ENCODE peak calls at places on chromosome 7, in four cellular contexts. V is epithelial cell of proximal tubule, U is cardiac fibroblast, P is A549. A is an unnamed sample.

GRCh38 chr7:66627151-66627681 is 1.5 kb upstream of the KCTD7 start:
- DNase-seq in V (no peak), U (peak; percentile 80), P (no peak), A (no peak)

GRCh38 chr7:51901489-51901840 is 584.9 kb upstream of the COBL start:
- DNase-seq in V (no peak), U (no peak), P (no peak), A (no peak)

GRCh38 chr7:118184392-118184899 is 482 bp downstream of the LSM8 start:
- DNase-seq in V (no peak), U (no peak), P (peak; percentile 9), A (no peak)

GRCh38 chr7:29639887-29640600 is 76.4 kb downstream of the PRR15 start:
- DNase-seq in V (no peak), U (no peak), P (no peak), A (no peak)

GRCh38 chr7:22219739-22220493 is 137.0 kb downstream of the RAPGEF5 start:
- DNase-seq in V (no peak), U (peak; percentile 44), P (no peak), A (no peak)

GRCh38 chr7:103447073-103447960 is 1.3 kb upstream of the SLC26A5 start:
- DNase-seq in V (no peak), U (peak; percentile 67), P (peak; percentile 59), A (no peak)

GRCh38 chr7:11332186-11332864 is 358.7 kb downstream of the PHF14 start:
- DNase-seq in V (no peak), U (no peak), P (no peak), A (no peak)

GRCh38 chr7:92714767-92715166 is 121.6 kb downstream of the CDK6 start:
- DNase-seq in V (peak; percentile 71), U (no peak), P (no peak), A (no peak)

GRCh38 chr7:156061689-156062255 is 249.5 kb upstream of the SHH start:
- DNase-seq in V (no peak), U (no peak), P (no peak), A (no peak)

GRCh38 chr7:100396421-100396982 is 23.2 kb downstream of the PILRA start:
- DNase-seq in V (no peak), U (no peak), P (no peak), A (no peak)

GRCh38 chr7:26441640-26442277 is 150.1 kb downstream of the SNX10 start:
- DNase-seq in V (no peak), U (no peak), P (no peak), A (no peak)

GRCh38 chr7:158863611-158864506 is 7.5 kb downstream of the DYNC2I1 start:
- DNase-seq in V (no peak), U (peak; percentile 80), P (peak; percentile 41), A (peak; percentile 13)

GRCh38 chr7:129650056-129650758 is 38.7 kb downstream of the NRF1 start:
- DNase-seq in V (no peak), U (peak; percentile 14), P (no peak), A (no peak)

GRCh38 chr7:116876664-116877442 is 14.5 kb downstream of the CAPZA2 start:
- DNase-seq in V (no peak), U (peak; percentile 45), P (no peak), A (no peak)

GRCh38 chr7:123621707-123622106 is 20.1 kb downstream of the ASB15 start:
- DNase-seq in V (no peak), U (no peak), P (no peak), A (no peak)

GRCh38 chr7:47786557-47787248 is 161.6 kb downstream of the PKD1L1 start:
- DNase-seq in V (peak; percentile 97), U (peak; percentile 99), P (peak; percentile 90), A (no peak)

GRCh38 chr7:116417593-116418345 is 81.8 kb upstream of the CAV2 start:
- DNase-seq in V (no peak), U (no peak), P (no peak), A (no peak)

GRCh38 chr7:24441331-24442059 is 131.8 kb upstream of the PALS2 start:
- DNase-seq in V (no peak), U (no peak), P (no peak), A (no peak)

GRCh38 chr7:85172530-85172941 is 14.3 kb downstream of the SEMA3D start:
- DNase-seq in V (no peak), U (peak; percentile 81), P (no peak), A (peak; percentile 2)

GRCh38 chr7:157457355-157458253 is 120.8 kb downstream of the DNAJB6 start:
- DNase-seq in V (no peak), U (no peak), P (no peak), A (no peak)

GRCh38 chr7:118220583-118220982 is 3.9 kb upstream of the ANKRD7 start:
- DNase-seq in V (no peak), U (no peak), P (no peak), A (no peak)

GRCh38 chr7:30649717-30650116 is 32.5 kb downstream of the CRHR2 start:
- DNase-seq in V (no peak), U (no peak), P (no peak), A (no peak)

GRCh38 chr7:134587736-134588135 is 38.8 kb downstream of the AKR1B15 start:
- DNase-seq in V (no peak), U (peak; percentile 47), P (no peak), A (no peak)

GRCh38 chr7:97971120-97971989 is 18.6 kb downstream of the OCM2 start:
- DNase-seq in V (peak; percentile 6), U (peak; percentile 32), P (peak; percentile 18), A (peak; percentile 3)

GRCh38 chr7:12728192-12728538 is 40.7 kb downstream of the ARL4A start:
- DNase-seq in V (no peak), U (peak; percentile 78), P (no peak), A (no peak)

GRCh38 chr7:42744746-42745145 is 167.1 kb downstream of the C7orf25 start:
- DNase-seq in V (no peak), U (no peak), P (no peak), A (no peak)

GRCh38 chr7:42746226-42746625 is 165.6 kb downstream of the C7orf25 start:
- DNase-seq in V (peak; percentile 2), U (peak; percentile 34), P (no peak), A (no peak)

GRCh38 chr7:42742321-42742720 is 169.5 kb downstream of the C7orf25 start:
- DNase-seq in V (no peak), U (no peak), P (no peak), A (no peak)

GRCh38 chr7:42747073-42747472 is 164.8 kb downstream of the C7orf25 start:
- DNase-seq in V (no peak), U (peak; percentile 25), P (no peak), A (no peak)

GRCh38 chr7:42745357-42746022 is 166.4 kb downstream of the C7orf25 start:
- DNase-seq in V (no peak), U (peak; percentile 58), P (peak; percentile 24), A (no peak)
- TF ChIP-seq CTCF in V (peak; percentile 76), U (peak; percentile 73), P (peak; percentile 35), A (no peak)

GRCh38 chr7:38327597-38327996 is 54.2 kb upstream of the TARP start:
- DNase-seq in V (no peak), U (no peak), P (no peak), A (no peak)
- H3K4me3 ChIP-seq in V (no peak overlapping the region), U (no peak overlapping the region), P (no peak overlapping the region), A (no peak overlapping the region)

GRCh38 chr7:45580053-45580872 is 6.1 kb downstream of the ADCY1 start:
- DNase-seq in V (no peak), U (no peak), P (no peak), A (no peak)
- TF ChIP-seq CTCF in V (peak; percentile 36), U (peak; percentile 34), P (no peak), A (no peak)

DNA sequence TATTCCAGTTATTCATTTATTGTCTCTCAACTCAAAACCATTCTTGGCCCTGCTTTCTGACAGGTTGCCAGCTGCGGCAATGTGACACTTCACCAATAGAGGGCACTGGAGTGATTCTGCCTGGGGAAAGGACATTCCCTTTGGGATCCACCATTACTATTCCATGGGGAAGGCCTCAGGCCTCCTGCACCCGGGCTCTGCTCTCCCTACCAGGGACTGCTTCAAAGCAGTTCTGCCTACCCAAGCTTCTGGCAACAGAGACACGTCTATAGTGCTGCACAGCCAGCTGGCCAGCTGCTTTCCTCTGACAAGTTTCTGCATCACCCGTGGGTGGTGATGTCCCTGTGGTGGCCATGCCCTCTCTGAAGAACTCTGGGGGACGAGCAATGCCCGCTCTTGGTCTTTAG is 163.9 kb downstream of the ELMO1 start:
- DNase-seq in V (no peak), U (no peak), P (peak; percentile 29), A (peak; percentile 61)
- H3K4me3 ChIP-seq in V (no peak overlapping the region), U (no peak overlapping the region), P (no peak overlapping the region), A (no peak overlapping the region)

DNA sequence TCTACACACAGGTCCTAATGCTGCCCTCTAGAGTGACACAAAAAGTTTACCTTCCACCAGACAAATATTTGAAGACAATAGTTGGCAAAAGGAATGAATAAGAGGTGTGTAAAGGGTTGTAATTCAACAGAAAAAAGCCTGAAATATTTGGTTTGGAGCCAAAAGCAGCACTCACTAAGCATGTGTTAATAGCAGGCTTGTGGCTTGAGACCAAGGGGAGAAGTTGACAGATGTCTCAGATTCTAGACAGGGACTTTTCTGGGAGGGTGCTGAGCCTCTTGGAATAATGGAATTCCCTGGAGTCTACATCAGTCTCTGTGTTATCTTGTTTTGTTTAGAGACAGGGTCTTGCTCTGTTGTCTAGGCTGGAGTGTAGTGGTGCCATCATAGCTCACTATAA is 156.1 kb upstream of the GALNT17 start:
- DNase-seq in V (no peak), U (no peak), P (no peak), A (no peak)
- TF ChIP-seq CTCF in V (no peak), U (no peak), P (no peak), A (no peak)

GRCh38 chr7:28017372-28017771 is 163.2 kb downstream of the JAZF1 start:
- DNase-seq in V (peak; percentile 38), U (peak; percentile 38), P (no peak), A (no peak)
- H3K4me3 ChIP-seq in V (no peak overlapping the region), U (no peak overlapping the region), P (no peak overlapping the region), A (no peak overlapping the region)

GRCh38 chr7:149803551-149804074 is 30.2 kb upstream of the ZNF467 start:
- DNase-seq in V (no peak), U (no peak), P (no peak), A (no peak)
- TF ChIP-seq CTCF in V (no peak), U (no peak), P (no peak), A (no peak)

A was measured in CD8-positive, alpha-beta T cell.